ENCODE peak calls at places on chromosomes 4 and X, in nine cellular contexts. S, O, C, G, V, X, P, N and U are unnamed samples.

GRCh38 chr4:10084651-10085320 is 31.8 kb downstream of the WDR1 start:
- ATAC-seq in S (no peak), O (no peak), C (no peak), G (no peak), V (peak; percentile 60), X (no peak), P (no peak), N (no peak), U (no peak)

GRCh38 chr4:76764251-76764650 is 133.7 kb downstream of the SOWAHB start:
- ATAC-seq in S (no peak), O (no peak), C (no peak), G (no peak), V (no peak), X (no peak), P (no peak), N (no peak), U (no peak)

GRCh38 chrX:116317409-116317808 is 119.0 kb upstream of the SLC6A14 start:
- ATAC-seq in S (no peak), O (no peak), C (no peak), G (no peak), V (no peak), X (no peak), P (no peak), N (no peak), U (peak; percentile 44)

GRCh38 chrX:46547857-46548256 is 2.6 kb upstream of the ZNF674 start:
- ATAC-seq in S (no peak), O (peak; percentile 69), C (no peak), G (no peak), V (no peak), X (no peak), P (no peak), N (no peak), U (no peak)

GRCh38 chrX:123962006-123962485 is 540 bp downstream of the STAG2 start:
- ATAC-seq in S (no peak), O (no peak), C (no peak), G (no peak), V (no peak), X (no peak), P (peak; percentile 3), N (no peak), U (no peak)

GRCh38 chr4:41427306-41427882 is 110.6 kb upstream of the LIMCH1 start:
- ATAC-seq in S (no peak), O (no peak), C (no peak), G (no peak), V (peak; percentile 31), X (peak; percentile 41), P (no peak), N (no peak), U (no peak)

GRCh38 chr4:26267087-26267486 is 53.7 kb upstream of the RBPJ start:
- ATAC-seq in S (no peak), O (no peak), C (no peak), G (no peak), V (peak; percentile 54), X (peak; percentile 79), P (no peak), N (no peak), U (no peak)

GRCh38 chr4:148112231-148112982 is 329.8 kb downstream of the NR3C2 start:
- ATAC-seq in S (no peak), O (no peak), C (no peak), G (peak; percentile 65), V (no peak), X (no peak), P (no peak), N (no peak), U (no peak)

GRCh38 chr4:28073860-28074555 is 1213.4 kb downstream of the STIM2 start:
- ATAC-seq in S (no peak), O (no peak), C (no peak), G (no peak), V (no peak), X (no peak), P (no peak), N (peak; percentile 79), U (no peak)

GRCh38 chr4:39528056-39528465 is 822 bp upstream of the UGDH start:
- ATAC-seq in S (no peak), O (peak; percentile 43), C (peak; percentile 0), G (no peak), V (peak; percentile 50), X (no peak), P (peak; percentile 70), N (peak; percentile 52), U (no peak)

GRCh38 chr4:1008840-1009646 is 2.4 kb upstream of the FGFRL1 start:
- ATAC-seq in S (peak; percentile 16), O (no peak), C (no peak), G (no peak), V (peak; percentile 30), X (no peak), P (no peak), N (peak; percentile 24), U (no peak)

GRCh38 chrX:45632506-45632905 is 431.8 kb upstream of the DIPK2B start:
- ATAC-seq in S (no peak), O (no peak), C (no peak), G (no peak), V (no peak), X (no peak), P (no peak), N (no peak), U (no peak)

GRCh38 chr4:149716728-149717127 is 98.9 kb downstream of the IQCM start:
- ATAC-seq in S (no peak), O (no peak), C (no peak), G (no peak), V (no peak), X (no peak), P (no peak), N (no peak), U (no peak)

GRCh38 chr4:137735561-137736104 is 203.3 kb upstream of the PCDH18 start:
- ATAC-seq in S (no peak), O (no peak), C (no peak), G (no peak), V (no peak), X (no peak), P (peak; percentile 39), N (peak; percentile 27), U (no peak)

GRCh38 chr4:101418055-101418454 is 70.7 kb upstream of the PPP3CA start:
- ATAC-seq in S (peak; percentile 95), O (no peak), C (peak; percentile 88), G (peak; percentile 92), V (no peak), X (no peak), P (no peak), N (no peak), U (no peak)

GRCh38 chr4:39354178-39354503 is 12.0 kb downstream of the RFC1 start:
- ATAC-seq in S (no peak), O (peak; percentile 44), C (no peak), G (no peak), V (no peak), X (peak; percentile 38), P (peak; percentile 13), N (no peak), U (peak; percentile 45)

GRCh38 chrX:154348114-154348531 is 26.3 kb downstream of the FLNA start:
- ATAC-seq in S (no peak), O (peak; percentile 2), C (no peak), G (no peak), V (no peak), X (no peak), P (no peak), N (no peak), U (no peak)

GRCh38 chr4:16026155-16026761 is 57.6 kb downstream of the PROM1 start:
- ATAC-seq in S (no peak), O (no peak), C (no peak), G (no peak), V (peak; percentile 71), X (no peak), P (no peak), N (peak; percentile 26), U (no peak)

GRCh38 chr4:68182382-68182820 is 52.7 kb upstream of the TMPRSS11F start:
- ATAC-seq in S (no peak), O (no peak), C (no peak), G (no peak), V (no peak), X (no peak), P (no peak), N (no peak), U (no peak)

GRCh38 chrX:125439194-125439849 is 119.7 kb downstream of the TEX13C start:
- ATAC-seq in S (no peak), O (no peak), C (no peak), G (no peak), V (no peak), X (no peak), P (no peak), N (no peak), U (no peak)

GRCh38 chr4:61397174-61397573 is 197.0 kb downstream of the ADGRL3 start:
- ATAC-seq in S (no peak), O (no peak), C (no peak), G (no peak), V (no peak), X (no peak), P (no peak), N (no peak), U (peak; percentile 45)

GRCh38 chr4:80486603-80487002 is 151.1 kb downstream of the CFAP299 start:
- ATAC-seq in S (no peak), O (no peak), C (no peak), G (no peak), V (no peak), X (no peak), P (no peak), N (no peak), U (no peak)

GRCh38 chrX:40570346-40571093 is 10.2 kb upstream of the ATP6AP2 start:
- ATAC-seq in S (no peak), O (no peak), C (peak; percentile 65), G (peak; percentile 76), V (no peak), X (no peak), P (no peak), N (no peak), U (no peak)

GRCh38 chr4:144903953-144904711 is 193.9 kb downstream of the ANAPC10 start:
- ATAC-seq in S (no peak), O (peak; percentile 41), C (no peak), G (no peak), V (no peak), X (no peak), P (no peak), N (no peak), U (no peak)

GRCh38 chr4:73943555-73943954 is 38.3 kb downstream of the PF4 start:
- ATAC-seq in S (no peak), O (no peak), C (no peak), G (no peak), V (no peak), X (no peak), P (no peak), N (no peak), U (no peak)

GRCh38 chr4:75007891-75008290 is 75.0 kb downstream of the PARM1 start:
- ATAC-seq in S (no peak), O (no peak), C (no peak), G (no peak), V (no peak), X (no peak), P (no peak), N (no peak), U (no peak)

GRCh38 chrX:139766545-139766983 is 58.6 kb upstream of the MCF2 start:
- ATAC-seq in S (peak; percentile 99), O (no peak), C (peak; percentile 84), G (peak; percentile 83), V (no peak), X (no peak), P (no peak), N (no peak), U (no peak)